ENCODE peak calls at places on chromosomes 16 and 17, in eight cellular contexts. One of them, this sample, is unnamed.

GRCh38 chr16:4663756-4664465 is 29.5 kb upstream of the NUDT16L1 start:
- DNase-seq in ascending aorta: peak; percentile 29
- DNase-seq in cardiac fibroblast: no peak
- DNase-seq in BJ: no peak
- DNase-seq in PC-9: no peak
- DNase-seq in left ventricle myocardium inferior: peak; percentile 53
- DNase-seq in fibroblast of pulmonary artery: peak; percentile 23
- DNase-seq in testis: peak; percentile 56
- DNase-seq in this sample: peak; percentile 70

GRCh38 chr17:17648762-17649161 is 32.5 kb upstream of the RAI1 start:
- DNase-seq in ascending aorta: no peak
- DNase-seq in cardiac fibroblast: peak; percentile 10
- DNase-seq in BJ: no peak
- DNase-seq in PC-9: no peak
- DNase-seq in left ventricle myocardium inferior: no peak
- DNase-seq in fibroblast of pulmonary artery: peak; percentile 30
- DNase-seq in testis: no peak
- DNase-seq in this sample: no peak

GRCh38 chr16:73949574-73950348 is 346.9 kb upstream of the PSMD7 start:
- DNase-seq in ascending aorta: no peak
- DNase-seq in cardiac fibroblast: peak; percentile 71
- DNase-seq in BJ: peak; percentile 88
- DNase-seq in PC-9: peak; percentile 66
- DNase-seq in left ventricle myocardium inferior: no peak
- DNase-seq in fibroblast of pulmonary artery: peak; percentile 63
- DNase-seq in testis: no peak
- DNase-seq in this sample: peak; percentile 67

GRCh38 chr16:84040206-84040822 is 2.3 kb downstream of the SLC38A8 start:
- DNase-seq in ascending aorta: no peak
- DNase-seq in cardiac fibroblast: no peak
- DNase-seq in BJ: no peak
- DNase-seq in PC-9: no peak
- DNase-seq in left ventricle myocardium inferior: no peak
- DNase-seq in fibroblast of pulmonary artery: no peak
- DNase-seq in testis: no peak
- DNase-seq in this sample: no peak

GRCh38 chr17:4386406-4386805 is 19.9 kb upstream of the UBE2G1 start:
- DNase-seq in ascending aorta: no peak
- DNase-seq in cardiac fibroblast: no peak
- DNase-seq in BJ: no peak
- DNase-seq in PC-9: no peak
- DNase-seq in left ventricle myocardium inferior: no peak
- DNase-seq in fibroblast of pulmonary artery: peak; percentile 20
- DNase-seq in testis: no peak
- DNase-seq in this sample: no peak

GRCh38 chr17:28477928-28478327 is 4.5 kb downstream of the SLC13A2 start:
- DNase-seq in ascending aorta: no peak
- DNase-seq in cardiac fibroblast: no peak
- DNase-seq in BJ: no peak
- DNase-seq in PC-9: no peak
- DNase-seq in left ventricle myocardium inferior: no peak
- DNase-seq in fibroblast of pulmonary artery: no peak
- DNase-seq in testis: no peak
- DNase-seq in this sample: no peak

GRCh38 chr16:67349172-67349571 is 22.6 kb downstream of the LRRC36 start:
- DNase-seq in ascending aorta: no peak
- DNase-seq in cardiac fibroblast: peak; percentile 54
- DNase-seq in BJ: no peak
- DNase-seq in PC-9: no peak
- DNase-seq in left ventricle myocardium inferior: no peak
- DNase-seq in fibroblast of pulmonary artery: peak; percentile 41
- DNase-seq in testis: no peak
- DNase-seq in this sample: peak; percentile 52

GRCh38 chr17:37701424-37702020 is 43.3 kb downstream of the HNF1B start:
- DNase-seq in ascending aorta: no peak
- DNase-seq in cardiac fibroblast: peak; percentile 21
- DNase-seq in BJ: no peak
- DNase-seq in PC-9: no peak
- DNase-seq in left ventricle myocardium inferior: no peak
- DNase-seq in fibroblast of pulmonary artery: peak; percentile 17
- DNase-seq in testis: peak; percentile 35
- DNase-seq in this sample: peak; percentile 26

GRCh38 chr16:9151597-9151996 is 60.2 kb downstream of the HAPSTR1 start:
- DNase-seq in ascending aorta: no peak
- DNase-seq in cardiac fibroblast: peak; percentile 39
- DNase-seq in BJ: no peak
- DNase-seq in PC-9: no peak
- DNase-seq in left ventricle myocardium inferior: no peak
- DNase-seq in fibroblast of pulmonary artery: peak; percentile 36
- DNase-seq in testis: no peak
- DNase-seq in this sample: peak; percentile 34

GRCh38 chr17:39243155-39243554 is 17.4 kb upstream of the STAC2 start:
- DNase-seq in ascending aorta: no peak
- DNase-seq in cardiac fibroblast: no peak
- DNase-seq in BJ: no peak
- DNase-seq in PC-9: no peak
- DNase-seq in left ventricle myocardium inferior: no peak
- DNase-seq in fibroblast of pulmonary artery: no peak
- DNase-seq in testis: no peak
- DNase-seq in this sample: no peak

GRCh38 chr17:58344047-58344790 is 7.8 kb downstream of the SUPT4H1 start:
- DNase-seq in ascending aorta: no peak
- DNase-seq in cardiac fibroblast: no peak
- DNase-seq in BJ: no peak
- DNase-seq in PC-9: no peak
- DNase-seq in left ventricle myocardium inferior: no peak
- DNase-seq in fibroblast of pulmonary artery: peak; percentile 29
- DNase-seq in testis: no peak
- DNase-seq in this sample: peak; percentile 48

GRCh38 chr17:81150379-81151038 is 14.8 kb upstream of the PVALEF start:
- DNase-seq in ascending aorta: peak; percentile 47
- DNase-seq in cardiac fibroblast: peak; percentile 24
- DNase-seq in BJ: no peak
- DNase-seq in PC-9: no peak
- DNase-seq in left ventricle myocardium inferior: peak; percentile 38
- DNase-seq in fibroblast of pulmonary artery: no peak
- DNase-seq in testis: no peak
- DNase-seq in this sample: no peak

DNA sequence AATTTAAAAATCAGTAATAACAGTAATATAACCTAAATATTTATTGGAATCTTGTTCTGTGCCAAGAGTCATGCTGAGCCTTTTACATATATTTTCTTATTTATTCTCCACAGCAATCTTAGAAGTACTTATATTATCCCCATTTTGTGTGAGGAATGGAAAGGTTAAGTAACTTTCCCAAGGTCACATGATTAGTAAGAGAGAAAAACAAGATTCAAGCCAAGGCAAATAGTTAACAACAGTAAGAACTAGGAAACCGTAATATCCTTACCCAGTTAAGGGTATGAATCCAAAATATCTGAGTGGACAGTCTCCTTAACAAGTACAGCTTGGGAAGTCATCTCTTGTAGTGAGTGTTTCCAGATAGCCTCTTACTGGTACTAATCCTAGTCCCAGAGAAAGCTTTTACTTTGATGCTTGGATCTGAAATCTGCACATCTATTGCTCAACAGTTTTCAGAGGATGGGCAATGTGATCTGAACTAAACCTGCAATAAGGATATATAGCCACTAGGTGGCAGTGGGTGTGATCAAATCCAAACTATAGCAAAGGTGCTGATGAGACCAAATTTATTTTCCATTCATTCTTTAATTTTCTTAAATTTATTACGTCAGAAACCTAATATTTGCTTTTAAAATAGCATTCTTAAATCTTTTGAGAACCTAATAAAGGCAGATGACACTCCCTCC is 23.3 kb downstream of the SHISA6 start:
- DNase-seq in ascending aorta: no peak
- DNase-seq in cardiac fibroblast: peak; percentile 2
- DNase-seq in BJ: no peak
- DNase-seq in PC-9: no peak
- DNase-seq in left ventricle myocardium inferior: no peak
- DNase-seq in fibroblast of pulmonary artery: no peak
- DNase-seq in testis: no peak
- DNase-seq in this sample: no peak
- TF ChIP-seq CTCF in ascending aorta: no peak
- TF ChIP-seq CTCF in cardiac fibroblast: peak; percentile 17
- TF ChIP-seq CTCF in BJ: no peak
- TF ChIP-seq CTCF in PC-9: peak; percentile 52
- TF ChIP-seq CTCF in left ventricle myocardium inferior: no peak
- TF ChIP-seq CTCF in fibroblast of pulmonary artery: peak; percentile 8
- TF ChIP-seq CTCF in testis: no peak
- TF ChIP-seq CTCF in this sample: no peak

GRCh38 chr17:75151893-75152292 is 2.4 kb downstream of the JPT1 start:
- DNase-seq in ascending aorta: no peak
- DNase-seq in cardiac fibroblast: no peak
- DNase-seq in BJ: no peak
- DNase-seq in PC-9: no peak
- DNase-seq in left ventricle myocardium inferior: no peak
- DNase-seq in fibroblast of pulmonary artery: peak; percentile 9
- DNase-seq in testis: no peak
- DNase-seq in this sample: no peak
- H3K4me3 ChIP-seq in ascending aorta: no peak overlapping the region
- H3K4me3 ChIP-seq in cardiac fibroblast: no peak overlapping the region
- H3K4me3 ChIP-seq in BJ: no peak overlapping the region
- H3K4me3 ChIP-seq in PC-9: peak overlapping the region; percentile 81
- H3K4me3 ChIP-seq in left ventricle myocardium inferior: no peak overlapping the region
- H3K4me3 ChIP-seq in fibroblast of pulmonary artery: peak overlapping the region; percentile 86
- H3K4me3 ChIP-seq in testis: no peak overlapping the region
- H3K4me3 ChIP-seq in this sample: no peak overlapping the region

GRCh38 chr16:81695431-81695890 is 83.6 kb upstream of the PLCG2 start:
- DNase-seq in ascending aorta: no peak
- DNase-seq in cardiac fibroblast: peak; percentile 32
- DNase-seq in BJ: no peak
- DNase-seq in PC-9: no peak
- DNase-seq in left ventricle myocardium inferior: no peak
- DNase-seq in fibroblast of pulmonary artery: peak; percentile 83
- DNase-seq in testis: no peak
- DNase-seq in this sample: peak; percentile 36

GRCh38 chr16:81692571-81692970 is 86.5 kb upstream of the PLCG2 start:
- DNase-seq in ascending aorta: no peak
- DNase-seq in cardiac fibroblast: no peak
- DNase-seq in BJ: no peak
- DNase-seq in PC-9: no peak
- DNase-seq in left ventricle myocardium inferior: no peak
- DNase-seq in fibroblast of pulmonary artery: no peak
- DNase-seq in testis: no peak
- DNase-seq in this sample: no peak

GRCh38 chr16:81694494-81695285 is 84.4 kb upstream of the PLCG2 start:
- DNase-seq in ascending aorta: no peak
- DNase-seq in cardiac fibroblast: no peak
- DNase-seq in BJ: no peak
- DNase-seq in PC-9: no peak
- DNase-seq in left ventricle myocardium inferior: no peak
- DNase-seq in fibroblast of pulmonary artery: peak; percentile 51
- DNase-seq in testis: peak; percentile 44
- DNase-seq in this sample: no peak

GRCh38 chr16:81693047-81693446 is 86.0 kb upstream of the PLCG2 start:
- DNase-seq in ascending aorta: no peak
- DNase-seq in cardiac fibroblast: no peak
- DNase-seq in BJ: peak; percentile 59
- DNase-seq in PC-9: no peak
- DNase-seq in left ventricle myocardium inferior: no peak
- DNase-seq in fibroblast of pulmonary artery: no peak
- DNase-seq in testis: peak; percentile 79
- DNase-seq in this sample: no peak

DNA sequence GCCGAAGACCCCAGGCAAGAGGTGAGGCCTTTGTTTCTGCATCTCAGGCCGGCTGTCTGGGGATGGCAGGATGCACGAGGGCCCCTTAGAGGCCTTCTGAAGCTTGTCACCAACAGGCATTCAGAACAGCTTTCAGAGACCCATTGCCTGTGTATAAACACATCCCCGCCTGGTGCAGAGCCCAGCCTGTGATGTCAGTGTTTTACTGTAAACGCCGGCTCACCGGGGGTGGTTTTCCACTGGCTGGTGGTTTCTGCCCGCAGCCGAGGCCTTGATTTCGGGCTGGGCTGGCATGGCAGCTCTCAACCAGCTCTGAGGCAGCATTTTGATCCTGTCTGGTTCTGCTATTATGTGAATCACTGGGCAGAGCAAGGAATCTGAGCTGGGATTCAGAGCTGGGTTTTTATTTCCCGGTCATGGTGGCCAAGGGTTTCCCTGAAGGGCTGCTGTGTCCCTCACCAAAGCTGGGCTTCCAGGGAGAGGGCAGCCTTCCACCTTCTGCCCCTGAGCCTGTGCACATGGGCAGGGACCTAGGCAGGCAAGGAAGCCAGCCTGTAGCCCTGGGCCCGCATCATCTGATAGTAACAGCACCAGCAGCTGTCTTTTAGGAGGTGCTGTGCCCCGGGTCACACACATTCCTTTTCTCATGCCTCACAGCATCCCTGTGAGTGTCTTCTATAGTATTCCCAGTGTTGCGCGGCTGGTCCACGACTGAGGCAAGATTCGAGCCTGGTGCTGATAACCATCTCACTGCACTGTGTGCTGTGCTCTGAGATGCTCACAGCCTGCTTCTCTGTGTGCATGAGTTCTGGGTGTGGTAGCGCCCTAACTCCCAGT is 85.4 kb upstream of the PLCG2 start:
- DNase-seq in ascending aorta: no peak
- DNase-seq in cardiac fibroblast: no peak
- DNase-seq in BJ: no peak
- DNase-seq in PC-9: no peak
- DNase-seq in left ventricle myocardium inferior: no peak
- DNase-seq in fibroblast of pulmonary artery: no peak
- DNase-seq in testis: no peak
- DNase-seq in this sample: no peak
- TF ChIP-seq CTCF in ascending aorta: no peak
- TF ChIP-seq CTCF in cardiac fibroblast: no peak
- TF ChIP-seq CTCF in BJ: no peak
- TF ChIP-seq CTCF in PC-9: no peak
- TF ChIP-seq CTCF in left ventricle myocardium inferior: no peak
- TF ChIP-seq CTCF in fibroblast of pulmonary artery: no peak
- TF ChIP-seq CTCF in testis: no peak
- TF ChIP-seq CTCF in this sample: no peak

DNA sequence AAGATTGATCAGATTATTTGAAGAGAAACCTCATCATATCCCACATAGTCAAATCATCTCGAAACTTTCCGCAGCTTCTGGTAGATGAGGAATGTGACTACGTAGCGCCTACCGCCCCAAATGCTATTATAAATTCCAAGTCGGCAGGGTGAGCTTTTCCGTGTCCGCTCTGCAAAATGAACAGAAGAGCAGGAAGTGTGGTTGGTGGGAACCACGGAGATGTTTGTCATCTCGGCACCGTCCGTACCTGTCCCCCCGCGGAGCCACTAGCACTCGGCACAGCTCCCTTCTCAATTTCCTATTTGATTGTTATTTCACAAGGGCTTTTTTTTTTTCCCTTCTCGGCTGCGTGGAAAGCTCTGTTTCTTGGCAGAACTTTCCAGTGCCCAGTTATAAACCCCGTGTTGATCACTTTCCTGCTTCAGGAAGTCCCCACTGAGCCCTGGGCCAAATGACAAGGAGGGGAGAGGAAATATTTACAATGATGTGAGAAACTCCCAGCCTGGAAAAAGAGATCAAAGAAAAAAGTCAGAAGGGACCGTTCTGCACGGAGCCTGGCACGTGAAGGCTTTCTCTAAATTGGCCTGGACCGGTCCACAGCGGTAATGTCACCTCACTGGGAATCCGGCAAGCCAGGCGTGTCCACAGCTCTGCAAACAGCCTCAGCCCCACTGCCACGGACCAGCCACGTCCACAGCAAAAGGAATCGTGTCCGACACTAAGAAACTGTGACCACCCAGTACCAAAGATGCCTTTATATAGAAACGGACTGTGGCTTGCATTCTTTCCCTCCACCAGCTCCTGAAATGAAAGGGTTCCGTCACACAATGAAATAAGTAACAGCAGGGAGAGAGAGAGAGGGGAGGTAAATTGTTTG is 65.0 kb downstream of the MRM3 start:
- DNase-seq in ascending aorta: no peak
- DNase-seq in cardiac fibroblast: no peak
- DNase-seq in BJ: no peak
- DNase-seq in PC-9: no peak
- DNase-seq in left ventricle myocardium inferior: no peak
- DNase-seq in fibroblast of pulmonary artery: peak; percentile 11
- DNase-seq in testis: no peak
- DNase-seq in this sample: peak; percentile 59
- H3K4me3 ChIP-seq in ascending aorta: peak overlapping the region; percentile 47
- H3K4me3 ChIP-seq in cardiac fibroblast: no peak overlapping the region
- H3K4me3 ChIP-seq in BJ: no peak overlapping the region
- H3K4me3 ChIP-seq in PC-9: no peak overlapping the region
- H3K4me3 ChIP-seq in left ventricle myocardium inferior: peak overlapping the region; percentile 59
- H3K4me3 ChIP-seq in fibroblast of pulmonary artery: no peak overlapping the region
- H3K4me3 ChIP-seq in testis: no peak overlapping the region
- H3K4me3 ChIP-seq in this sample: peak overlapping the region; percentile 49